ENCODE peak calls at places on chromosomes 13 and 19, in five cellular contexts. T is K562, R is HCT116, X is SK-N-SH, F is H1. I is an unnamed sample.

GRCh38 chr19:35533822-35534521 is 716 bp downstream of the GAPDHS start:
- DNase-seq in F (peak; percentile 82), T (no peak), R (no peak), X (no peak), I (no peak)

GRCh38 chr13:19665427-19665859 is 32.0 kb downstream of the MPHOSPH8 start:
- DNase-seq in R (no peak), F (no peak), T (no peak), X (peak; percentile 38), I (no peak)

GRCh38 chr13:85298387-85298924 is 500.8 kb downstream of the SLITRK6 start:
- DNase-seq in F (no peak), T (no peak), R (no peak), X (no peak), I (no peak)

GRCh38 chr13:27973291-27973690 is 4.2 kb upstream of the CDX2 start:
- DNase-seq in X (no peak), T (no peak), F (no peak), R (no peak), I (no peak)

GRCh38 chr19:8576273-8576993 is 809 bp downstream of the MYO1F start:
- DNase-seq in R (no peak), F (no peak), X (no peak), T (no peak), I (no peak)

GRCh38 chr19:48455908-48456562 is 661 bp downstream of the KCNJ14 start:
- DNase-seq in X (peak; percentile 26), F (no peak), T (no peak), R (no peak), I (no peak)

GRCh38 chr19:12840091-12841079 is 2.1 kb downstream of the MAST1 start:
- DNase-seq in T (peak; percentile 93), X (peak; percentile 90), F (peak; percentile 100), R (peak; percentile 93), I (peak; percentile 73)

GRCh38 chr13:70034280-70034679 is 73.3 kb upstream of the ATXN8OS start:
- DNase-seq in F (no peak), T (no peak), X (no peak), R (no peak), I (no peak)

GRCh38 chr19:28971513-28971912 is 241.4 kb downstream of the UQCRFS1 start:
- DNase-seq in X (no peak), R (no peak), T (no peak), F (no peak), I (no peak)

GRCh38 chr13:99345345-99345744 is 38.1 kb upstream of the GPR183 start:
- DNase-seq in F (peak; percentile 28), T (no peak), X (no peak), R (no peak), I (no peak)

GRCh38 chr13:40946485-40946884 is 72.6 kb downstream of the ELF1 start:
- DNase-seq in R (no peak), T (no peak), X (no peak), F (no peak), I (no peak)

GRCh38 chr13:107360010-107360409 is 792.1 kb upstream of the ARGLU1 start:
- DNase-seq in X (no peak), F (no peak), T (no peak), R (no peak), I (no peak)

GRCh38 chr13:21074601-21075302 is 13.4 kb upstream of the LATS2 start:
- DNase-seq in T (no peak), R (no peak), X (no peak), F (peak; percentile 46), I (no peak)

GRCh38 chr13:40668335-40668734 is 1.9 kb upstream of the FOXO1 start:
- DNase-seq in T (peak; percentile 55), R (no peak), X (no peak), F (no peak), I (no peak)

GRCh38 chr19:55441692-55442321 is 1.3 kb downstream of the SHISA7 start:
- DNase-seq in T (peak; percentile 85), X (no peak), R (no peak), F (peak; percentile 92), I (no peak)

GRCh38 chr19:32622002-32622401 is 41.0 kb downstream of the PDCD5 start:
- DNase-seq in T (no peak), R (no peak), X (no peak), F (no peak), I (no peak)

GRCh38 chr19:5914358-5914774 is 312 bp downstream of the CAPS start:
- DNase-seq in X (no peak), R (no peak), F (no peak), T (no peak), I (no peak)

GRCh38 chr19:34357431-34357830 is 7.6 kb upstream of the GPI start:
- DNase-seq in F (no peak), R (no peak), X (no peak), T (no peak), I (no peak)

GRCh38 chr19:31096047-31096446 is 253.2 kb downstream of the TSHZ3 start:
- DNase-seq in X (peak; percentile 24), R (no peak), T (no peak), F (peak; percentile 52), I (no peak)

GRCh38 chr13:110872034-110872767 is 42.7 kb downstream of the ANKRD10 start:
- DNase-seq in R (no peak), T (no peak), X (no peak), F (peak; percentile 43), I (no peak)

GRCh38 chr19:18262917-18263316 is 11.3 kb downstream of the IQCN start:
- DNase-seq in T (no peak), F (no peak), R (no peak), X (no peak), I (no peak)

GRCh38 chr19:29667941-29668340 is 2.7 kb downstream of the PLEKHF1 start:
- DNase-seq in T (no peak), R (no peak), F (no peak), X (no peak), I (no peak)

GRCh38 chr19:45351401-45351952 is 10.9 kb downstream of the KLC3 start:
- DNase-seq in R (no peak), X (no peak), T (no peak), F (no peak), I (no peak)
- TF ChIP-seq JUND in R (no peak), X (no peak), T (no peak), F (no peak), I (no peak)

GRCh38 chr13:75826391-75826790 is 190.3 kb downstream of the LMO7 start:
- DNase-seq in T (no peak), R (no peak), F (no peak), X (no peak), I (no peak)

GRCh38 chr13:75829874-75830273 is 193.7 kb downstream of the LMO7 start:
- DNase-seq in T (no peak), F (no peak), R (no peak), X (no peak), I (no peak)

GRCh38 chr13:75825599-75825998 is 189.5 kb downstream of the LMO7 start:
- DNase-seq in T (no peak), F (no peak), X (no peak), R (no peak), I (no peak)

GRCh38 chr13:75830842-75831241 is 194.7 kb downstream of the LMO7 start:
- DNase-seq in R (no peak), T (no peak), F (no peak), X (no peak), I (no peak)

GRCh38 chr13:75825161-75825560 is 189.0 kb downstream of the LMO7 start:
- DNase-seq in T (no peak), R (no peak), F (no peak), X (no peak), I (no peak)
- TF ChIP-seq JUND in T (no peak), R (no peak), F (no peak), X (no peak), I (no peak)

DNA sequence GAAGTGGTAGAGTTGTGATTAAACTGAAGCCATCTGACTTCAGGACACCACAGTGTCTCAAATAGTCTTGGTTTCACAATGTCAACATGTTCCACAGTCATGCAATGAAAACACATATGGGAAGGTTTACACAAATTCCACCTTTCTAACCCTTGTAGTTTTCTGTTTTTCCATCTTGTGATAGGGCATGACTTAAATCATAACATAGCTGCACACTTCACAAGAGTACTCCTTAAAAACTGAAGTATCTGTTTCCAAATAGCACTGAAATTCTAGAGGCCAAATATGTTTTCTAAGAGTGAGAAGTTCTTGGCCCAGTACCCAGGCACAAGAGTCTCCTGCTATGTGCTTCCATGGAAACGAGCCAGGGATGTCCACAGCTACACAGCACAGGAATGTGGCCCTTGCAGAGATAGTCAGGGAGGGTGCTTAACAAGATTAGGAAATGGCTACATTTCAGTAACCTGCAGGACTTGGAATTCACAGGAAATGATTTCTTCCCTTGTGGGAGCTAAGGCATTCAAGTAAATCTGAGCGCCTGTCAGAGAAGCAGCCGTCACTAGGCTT is 269.1 kb downstream of the NDFIP2 start:
- DNase-seq in T (no peak), X (no peak), R (no peak), F (no peak), I (peak; percentile 28)
- TF ChIP-seq JUND in T (no peak), X (peak; percentile 70), R (no peak), F (no peak), I (no peak)

DNA sequence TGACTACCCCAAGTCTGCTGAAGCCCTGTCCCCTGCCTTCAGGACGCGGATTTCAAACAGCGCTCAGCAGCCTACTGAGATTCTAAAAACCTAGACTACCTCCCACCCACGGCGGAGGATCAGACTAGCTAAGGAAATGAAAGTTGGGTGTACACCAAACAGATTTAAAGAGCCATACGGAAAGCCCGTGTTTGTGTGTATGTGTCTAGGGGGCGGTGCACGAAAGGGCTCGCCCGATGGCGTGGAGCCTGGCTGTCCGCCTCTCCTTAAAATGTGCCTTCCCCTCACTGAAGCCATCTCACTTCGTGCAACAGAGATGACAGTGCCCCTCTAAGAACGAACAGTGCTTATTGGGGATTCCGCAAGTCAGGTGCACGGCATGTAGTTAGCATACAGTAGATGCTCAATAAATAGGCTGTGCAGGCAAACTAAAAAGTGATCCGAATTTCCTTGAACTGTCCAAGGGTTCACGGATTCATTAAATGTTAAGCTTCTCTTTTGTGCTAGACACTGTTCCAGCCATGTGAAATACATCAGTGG is 639 bp downstream of the LENG1 start:
- DNase-seq in R (no peak), X (no peak), T (no peak), F (no peak), I (no peak)
- TF ChIP-seq JUND in R (no peak), X (no peak), T (no peak), F (no peak), I (no peak)

GRCh38 chr19:37304884-37305255 is 66.0 kb upstream of the ZNF527 start:
- DNase-seq in T (no peak), X (no peak), R (no peak), F (no peak), I (no peak)
- TF ChIP-seq JUND in T (no peak), X (no peak), R (no peak), F (no peak), I (no peak)

DNA sequence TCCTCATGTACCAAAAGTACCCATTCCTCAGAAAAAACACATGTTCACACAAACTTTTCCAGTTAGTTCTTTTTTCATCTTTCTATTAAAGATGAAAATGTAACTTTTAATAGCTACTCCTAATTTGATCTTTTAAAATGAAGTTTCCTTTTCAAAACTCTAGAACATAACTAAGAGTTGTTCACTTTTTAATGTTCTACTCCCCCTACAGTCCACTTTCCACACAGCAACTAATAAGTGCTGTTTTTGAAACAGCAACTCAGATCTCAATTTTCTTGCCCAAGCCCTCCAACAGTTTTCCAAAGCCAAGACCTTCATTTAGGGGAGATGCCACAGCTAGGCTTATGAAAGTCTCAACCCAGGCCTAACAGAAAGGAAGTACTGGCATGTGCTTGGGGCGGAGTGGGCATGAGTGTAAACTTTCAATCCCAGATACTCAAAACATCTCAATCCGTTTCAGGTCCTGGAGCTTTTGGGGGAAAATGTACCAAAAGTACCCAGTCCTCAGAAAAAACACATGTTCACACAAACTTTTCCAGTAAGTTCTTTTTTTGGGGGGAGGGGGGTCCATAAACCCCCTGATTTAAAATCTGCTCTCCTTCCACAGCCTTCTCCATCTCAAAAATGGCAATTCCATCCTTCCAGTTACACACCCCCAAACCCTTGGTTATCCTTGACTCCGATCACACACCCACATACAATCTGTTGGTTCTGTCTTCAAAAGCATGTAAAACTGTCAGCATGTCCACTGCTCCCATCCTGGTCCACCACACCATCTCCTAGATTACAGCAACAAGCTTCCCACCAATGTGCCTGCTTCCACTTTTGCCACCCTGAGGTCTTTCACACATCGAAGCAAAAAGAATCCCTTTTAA is 2.0 kb downstream of the FBL start:
- DNase-seq in T (no peak), X (peak; percentile 50), R (no peak), F (no peak), I (no peak)
- TF ChIP-seq JUND in T (no peak), X (no peak), R (no peak), F (no peak), I (no peak)

I was measured in T47D.